ENCODE peak calls at places on chromosome 4, in nine cellular contexts. O is left ventricle myocardium inferior; Y is stomach; F is transverse colon; E is hepatocyte; B is CD8-positive, alpha-beta T cell; X is left lung; U is esophagus squamous epithelium; S is suprapubic skin. D is an unnamed sample. For H3K4me1, the result is how much of the 10 kb centered on the place peaks cover.

GRCh38 chr4:78864405-78865024 is 74.7 kb downstream of the PAQR3 start:
- DNase-seq in O (no peak), Y (no peak), F (no peak), E (peak), B (peak), X (no peak), U (no peak), S (no peak), D (peak)

GRCh38 chr4:8644966-8645752 is 52.6 kb downstream of the CPZ start:
- DNase-seq in O (no peak), Y (peak), F (no peak), E (no peak), B (no peak), X (peak), U (no peak), S (peak), D (no peak)

GRCh38 chr4:8090312-8090711 is 68.3 kb downstream of the ABLIM2 start:
- DNase-seq in O (no peak), Y (no peak), F (peak), E (no peak), B (no peak), X (no peak), U (no peak), S (no peak), D (peak)

GRCh38 chr4:8152865-8153257 is 5.8 kb downstream of the ABLIM2 start:
- DNase-seq in O (no peak), Y (no peak), F (no peak), E (no peak), B (no peak), X (no peak), U (no peak), S (no peak), D (no peak)

GRCh38 chr4:177442623-177443155 is 452 bp upstream of the AGA start:
- DNase-seq in O (no peak), Y (no peak), F (no peak), E (no peak), B (peak), X (no peak), U (no peak), S (no peak), D (no peak)

GRCh38 chr4:54090804-54091623 is 8.9 kb upstream of the GSX2 start:
- DNase-seq in O (peak), Y (peak), F (peak), E (peak), B (peak), X (peak), U (no peak), S (no peak), D (no peak)

GRCh38 chr4:137587796-137588195 is 55.5 kb upstream of the PCDH18 start:
- DNase-seq in O (no peak), Y (no peak), F (no peak), E (no peak), B (no peak), X (no peak), U (no peak), S (no peak), D (no peak)

GRCh38 chr4:152680988-152681731 is 1.4 kb upstream of the TMEM154 start:
- DNase-seq in O (no peak), Y (no peak), F (no peak), E (no peak), B (no peak), X (no peak), U (no peak), S (no peak), D (no peak)

GRCh38 chr4:183610033-183610432 is 49.0 kb downstream of the RWDD4 start:
- DNase-seq in O (no peak), Y (no peak), F (no peak), E (peak), B (no peak), X (no peak), U (no peak), S (no peak), D (no peak)

GRCh38 chr4:69104719-69105275 is 8.5 kb downstream of the UGT2B7 start:
- DNase-seq in O (no peak), Y (no peak), F (peak), E (no peak), B (no peak), X (no peak), U (no peak), S (no peak), D (no peak)

GRCh38 chr4:151227731-151228130 is 49.2 kb upstream of the PRSS48 start:
- DNase-seq in O (peak), Y (no peak), F (peak), E (peak), B (no peak), X (peak), U (no peak), S (peak), D (peak)

GRCh38 chr4:143375326-143376073 is 38.8 kb downstream of the GAB1 start:
- DNase-seq in O (peak), Y (no peak), F (peak), E (no peak), B (no peak), X (no peak), U (no peak), S (no peak), D (no peak)

GRCh38 chr4:184955636-184956035 is 62.7 kb upstream of the HELT start:
- DNase-seq in O (no peak), Y (no peak), F (no peak), E (no peak), B (no peak), X (no peak), U (no peak), S (no peak), D (no peak)

GRCh38 chr4:122930877-122931276 is 8.5 kb upstream of the NUDT6 start:
- DNase-seq in O (no peak), Y (no peak), F (no peak), E (no peak), B (no peak), X (no peak), U (no peak), S (no peak), D (no peak)

GRCh38 chr4:41881931-41882621 is 53.2 kb upstream of the TMEM33 start:
- DNase-seq in O (no peak), Y (no peak), F (no peak), E (no peak), B (no peak), X (no peak), U (no peak), S (no peak), D (no peak)

GRCh38 chr4:139986108-139986507 is 167.9 kb downstream of the MAML3 start:
- DNase-seq in O (no peak), Y (no peak), F (no peak), E (no peak), B (no peak), X (no peak), U (no peak), S (no peak), D (no peak)

GRCh38 chr4:12584116-12584875 is 899.8 kb downstream of the RAB28 start:
- DNase-seq in O (no peak), Y (no peak), F (no peak), E (no peak), B (no peak), X (no peak), U (no peak), S (no peak), D (no peak)

GRCh38 chr4:8728536-8729407 is 136.2 kb downstream of the CPZ start:
- DNase-seq in O (no peak), Y (peak), F (peak), E (no peak), B (no peak), X (peak), U (no peak), S (peak), D (no peak)

GRCh38 chr4:165476214-165477098 is 97.6 kb downstream of the CPE start:
- DNase-seq in O (no peak), Y (no peak), F (no peak), E (peak), B (no peak), X (no peak), U (no peak), S (no peak), D (no peak)

GRCh38 chr4:7120341-7120740 is 52.5 kb upstream of the GRPEL1 start:
- DNase-seq in O (no peak), Y (no peak), F (no peak), E (no peak), B (no peak), X (no peak), U (no peak), S (no peak), D (no peak)

GRCh38 chr4:147736458-147736857 is 4.6 kb downstream of the ARHGAP10 start:
- DNase-seq in O (no peak), Y (no peak), F (no peak), E (no peak), B (no peak), X (no peak), U (no peak), S (no peak), D (no peak)

GRCh38 chr4:5144384-5144783 is 93.1 kb downstream of the STK32B start:
- DNase-seq in O (no peak), Y (no peak), F (no peak), E (no peak), B (no peak), X (no peak), U (no peak), S (no peak), D (no peak)

GRCh38 chr4:174592985-174593335 is 70.7 kb upstream of the HPGD start:
- DNase-seq in O (no peak), Y (no peak), F (no peak), E (peak), B (no peak), X (no peak), U (no peak), S (no peak), D (no peak)

DNA sequence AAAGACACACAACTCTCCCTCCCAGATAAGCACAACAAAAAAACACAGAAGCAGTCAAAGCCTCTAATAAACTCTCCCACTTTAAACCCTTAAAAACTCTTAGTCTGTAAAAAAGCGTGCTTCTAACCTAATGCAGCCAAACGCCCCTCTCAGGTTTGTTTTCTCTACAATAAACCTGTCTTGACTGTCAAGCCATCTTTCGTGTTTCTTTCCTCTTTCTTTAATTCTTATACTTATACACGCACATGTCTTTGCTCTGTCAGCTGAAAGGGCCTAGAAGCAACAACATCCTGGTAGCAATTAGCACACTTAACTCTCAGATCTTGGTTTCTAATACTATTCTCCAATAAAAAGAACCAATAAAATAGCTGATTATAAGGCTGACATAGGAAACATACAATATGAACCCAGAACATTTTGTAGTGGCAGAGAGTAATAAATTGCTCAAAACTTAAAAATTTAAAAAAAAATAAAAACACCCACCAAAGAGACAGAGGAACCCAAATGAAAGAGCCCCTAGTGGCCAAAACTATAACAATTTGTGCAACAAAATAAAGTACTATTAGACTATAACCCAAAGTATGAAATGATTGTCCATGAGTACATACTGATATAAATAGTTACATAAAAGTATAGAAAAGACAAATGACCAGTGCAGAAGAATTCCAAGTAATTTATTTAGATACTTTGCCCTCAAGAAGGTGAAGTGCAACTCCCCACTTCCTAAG is 440.4 kb upstream of the ADGRL3 start:
- DNase-seq in O (no peak), Y (no peak), F (no peak), E (no peak), B (no peak), X (no peak), U (no peak), S (no peak), D (no peak)
- TF ChIP-seq CTCF in O (no peak), Y (no peak), F (no peak), E (no peak), B (no peak), X (no peak), U (no peak), S (no peak), D (no peak)

GRCh38 chr4:156794863-156795262 is 176.7 kb downstream of the PDGFC start:
- DNase-seq in O (no peak), Y (no peak), F (no peak), E (no peak), B (no peak), X (no peak), U (no peak), S (no peak), D (no peak)
- H3K27ac ChIP-seq in O (peak), Y (no peak), F (no peak), E (no peak), B (no peak), X (no peak), U (no peak), S (no peak), D (no peak)

GRCh38 chr4:1215347-1216075 is 33.4 kb downstream of the CTBP1 start:
- DNase-seq in O (no peak), Y (peak), F (peak), E (no peak), B (no peak), X (no peak), U (no peak), S (no peak), D (no peak)
- H3K4me1 ChIP-seq in O (under half), Y (half or more), F (under half), E (under half), B (under half), X (half or more), U (half or more), S (half or more), D (half or more)

DNA sequence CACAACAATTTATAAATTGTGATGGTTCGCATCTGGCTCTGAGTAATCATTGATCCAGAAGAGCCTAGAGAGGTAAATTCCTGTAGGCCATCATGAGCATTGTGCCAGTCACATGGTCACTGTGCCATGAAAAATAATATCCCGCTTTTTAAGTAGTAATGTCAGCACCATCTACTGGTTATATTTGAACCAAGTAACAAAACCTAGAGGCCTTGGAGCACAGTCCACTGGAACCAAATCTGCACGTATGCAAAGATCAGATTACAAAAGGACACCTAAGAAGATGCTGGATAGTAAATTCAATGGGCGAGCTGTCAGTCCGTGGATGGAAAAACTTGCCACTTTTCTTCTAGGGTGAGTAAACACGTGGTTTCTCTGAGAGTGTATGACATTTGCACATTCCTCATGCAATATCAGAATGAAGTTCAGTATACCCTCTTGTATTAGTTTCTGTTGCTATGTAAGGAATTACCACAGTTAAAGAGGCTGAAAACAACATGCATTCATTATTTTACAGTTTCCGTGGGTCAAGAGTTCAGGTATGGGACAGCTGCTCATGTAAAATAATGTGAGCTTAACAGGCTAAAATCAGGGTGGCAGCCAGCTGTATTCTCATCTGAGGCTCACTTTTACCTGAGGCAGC is 26.9 kb downstream of the FAM114A1 start:
- DNase-seq in O (no peak), Y (no peak), F (no peak), E (no peak), B (no peak), X (no peak), U (no peak), S (no peak), D (no peak)
- TF ChIP-seq CTCF in O (no peak), Y (no peak), F (no peak), E (no peak), B (no peak), X (no peak), U (no peak), S (no peak), D (no peak)